ENCODE peak calls at places on chromosomes 6 and 20, in six cellular contexts. I, H, A, V, M and D are unnamed samples.

GRCh38 chr6:115554060-115554459 is 506.6 kb downstream of the FRK start:
- DNase-seq in I (no peak), H (no peak), A (no peak), V (no peak), M (no peak), D (no peak)

GRCh38 chr20:24603454-24603853 is 134.0 kb downstream of the SYNDIG1 start:
- DNase-seq in I (no peak), H (no peak), A (no peak), V (no peak), M (no peak), D (no peak)

GRCh38 chr6:6730831-6731230 is 142.3 kb downstream of the LY86 start:
- DNase-seq in I (no peak), H (peak), A (peak), V (peak), M (no peak), D (no peak)

GRCh38 chr6:42038811-42039408 is 11.4 kb upstream of the TAF8 start:
- DNase-seq in I (no peak), H (peak), A (peak), V (no peak), M (no peak), D (no peak)

GRCh38 chr6:163892814-163893561 is 478.5 kb downstream of the QKI start:
- DNase-seq in I (peak), H (no peak), A (no peak), V (no peak), M (no peak), D (no peak)

GRCh38 chr6:160788806-160789205 is 86.8 kb downstream of the PLG start:
- DNase-seq in I (no peak), H (no peak), A (no peak), V (no peak), M (no peak), D (no peak)

GRCh38 chr20:57476073-57476526 is 48.8 kb downstream of the CTCFL start:
- DNase-seq in I (no peak), H (no peak), A (peak), V (no peak), M (no peak), D (no peak)

GRCh38 chr20:53621482-53622246 is 28.0 kb upstream of the ZNF217 start:
- DNase-seq in I (peak), H (peak), A (peak), V (peak), M (no peak), D (peak)

GRCh38 chr6:101803146-101803545 is 409.6 kb downstream of the GRIK2 start:
- DNase-seq in I (no peak), H (peak), A (peak), V (peak), M (no peak), D (no peak)

GRCh38 chr6:139577991-139578604 is 203.7 kb upstream of the CITED2 start:
- DNase-seq in I (no peak), H (peak), A (peak), V (peak), M (no peak), D (no peak)

GRCh38 chr6:43468748-43469681 is 8.4 kb upstream of the TJAP1 start:
- DNase-seq in I (peak), H (no peak), A (no peak), V (no peak), M (no peak), D (no peak)

GRCh38 chr6:42532038-42532669 is 31.7 kb upstream of the UBR2 start:
- DNase-seq in I (peak), H (peak), A (peak), V (peak), M (no peak), D (peak)

GRCh38 chr6:40406175-40406574 is 181.0 kb downstream of the LRFN2 start:
- DNase-seq in I (no peak), H (no peak), A (no peak), V (no peak), M (no peak), D (peak)

GRCh38 chr6:159701413-159701999 is 8.5 kb upstream of the SOD2 start:
- DNase-seq in I (no peak), H (peak), A (peak), V (peak), M (no peak), D (no peak)

GRCh38 chr6:113969888-113970807 is 800 bp downstream of the HDAC2 start:
- DNase-seq in I (peak), H (peak), A (peak), V (peak), M (peak), D (peak)

GRCh38 chr6:135046912-135047311 is 7.7 kb downstream of the HBS1L start:
- DNase-seq in I (no peak), H (no peak), A (no peak), V (no peak), M (no peak), D (no peak)

GRCh38 chr6:43698584-43699349 is 11.2 kb upstream of the MRPS18A start:
- DNase-seq in I (peak), H (peak), A (no peak), V (peak), M (no peak), D (no peak)

GRCh38 chr6:116783852-116784251 is 18.3 kb upstream of the FAM162B start:
- DNase-seq in I (no peak), H (no peak), A (no peak), V (peak), M (no peak), D (no peak)

GRCh38 chr6:8789878-8790277 is 354.5 kb upstream of the SLC35B3 start:
- DNase-seq in I (no peak), H (no peak), A (no peak), V (no peak), M (no peak), D (no peak)

GRCh38 chr6:35487653-35488516 is 9.0 kb downstream of the TEAD3 start:
- DNase-seq in I (no peak), H (peak), A (peak), V (peak), M (no peak), D (no peak)

GRCh38 chr20:37845261-37845681 is 57.7 kb upstream of the VSTM2L start:
- DNase-seq in I (peak), H (no peak), A (no peak), V (no peak), M (no peak), D (no peak)

GRCh38 chr6:21305827-21306469 is 287.6 kb upstream of the SOX4 start:
- DNase-seq in I (peak), H (peak), A (peak), V (peak), M (no peak), D (no peak)

GRCh38 chr6:26104457-26105108 is 17.4 kb downstream of the HFE start:
- DNase-seq in I (peak), H (no peak), A (peak), V (peak), M (no peak), D (peak)

GRCh38 chr6:38603492-38603891 is 36.2 kb downstream of the BTBD9 start:
- DNase-seq in I (peak), H (no peak), A (no peak), V (no peak), M (no peak), D (no peak)

GRCh38 chr20:48025061-48025515 is 239.8 kb upstream of the SULF2 start:
- DNase-seq in I (no peak), H (peak), A (peak), V (peak), M (no peak), D (no peak)

GRCh38 chr6:127786109-127786508 is 114.7 kb downstream of the THEMIS start:
- DNase-seq in I (no peak), H (peak), A (no peak), V (no peak), M (no peak), D (peak)

GRCh38 chr6:170552765-170553685 is at the start of gene PSMB1:
- DNase-seq in I (peak), H (peak), A (peak), V (peak), M (peak), D (peak)